ENCODE peak calls at places on chromosomes 16 and 17, in eight cellular contexts. S is RCC 7860; K is epithelial cell of esophagus; O is anterior cingulate cortex; F is HCEC 1CT; N is stimulated activated CD8-positive, alpha-beta memory T cell treated with anti-CD3 and anti-CD28 coated beads, Interleukin-4, amount 100 ng/mL, for 24 hours; A is amniotic stem cell; C is endothelial cell of umbilical vein. H is an unnamed sample.

GRCh38 chr16:15509051-15509592 is 74.7 kb downstream of the BMERB1 start:
- DNase-seq in S (peak; percentile 66), K (no peak), O (no peak), F (no peak), N (no peak), A (no peak), C (no peak), H (no peak)

GRCh38 chr17:57557793-57558681 is 187.1 kb downstream of the CCDC182 start:
- DNase-seq in S (peak; percentile 83), K (peak; percentile 82), O (no peak), F (peak; percentile 72), N (no peak), A (peak; percentile 18), C (no peak), H (peak; percentile 87)

GRCh38 chr17:57727776-57728175 is 17.3 kb downstream of the CCDC182 start:
- DNase-seq in S (no peak), K (no peak), O (no peak), F (no peak), N (no peak), A (no peak), C (no peak), H (no peak)

GRCh38 chr17:6713918-6714271 is 726 bp upstream of the SLC13A5 start:
- DNase-seq in S (no peak), K (no peak), O (no peak), F (no peak), N (no peak), A (no peak), C (no peak), H (no peak)

GRCh38 chr17:81520021-81520894 is 7.7 kb upstream of the ACTG1 start:
- DNase-seq in S (no peak), K (no peak), O (no peak), F (no peak), N (no peak), A (no peak), C (no peak), H (no peak)

GRCh38 chr16:53546988-53547391 is 44.0 kb upstream of the AKTIP start:
- DNase-seq in S (no peak), K (peak; percentile 45), O (no peak), F (no peak), N (no peak), A (no peak), C (peak; percentile 17), H (peak; percentile 13)

GRCh38 chr17:19015428-19015827 is 10.9 kb upstream of the FAM83G start:
- DNase-seq in S (no peak), K (no peak), O (no peak), F (no peak), N (no peak), A (no peak), C (no peak), H (no peak)

GRCh38 chr16:2529061-2529931 is 1.9 kb downstream of the CEMP1 start:
- DNase-seq in S (no peak), K (no peak), O (no peak), F (no peak), N (no peak), A (no peak), C (no peak), H (peak; percentile 31)

GRCh38 chr17:41340934-41341861 is 9.4 kb downstream of the KRT33A start:
- DNase-seq in S (no peak), K (no peak), O (no peak), F (no peak), N (no peak), A (no peak), C (no peak), H (no peak)

GRCh38 chr17:9668532-9668931 is 23.2 kb downstream of the USP43 start:
- DNase-seq in S (peak; percentile 88), K (peak; percentile 93), O (no peak), F (peak; percentile 57), N (no peak), A (no peak), C (no peak), H (peak; percentile 95)

GRCh38 chr17:2963332-2964027 is 99.9 kb downstream of the OR1D5 start:
- DNase-seq in S (no peak), K (no peak), O (no peak), F (no peak), N (no peak), A (no peak), C (no peak), H (no peak)

GRCh38 chr16:11273721-11274324 is 394 bp upstream of the PRM3 start:
- DNase-seq in S (no peak), K (no peak), O (no peak), F (no peak), N (no peak), A (no peak), C (no peak), H (no peak)

GRCh38 chr16:29962344-29962994 is 590 bp downstream of the TMEM219 start:
- DNase-seq in S (no peak), K (peak; percentile 10), O (no peak), F (peak; percentile 13), N (no peak), A (no peak), C (peak; percentile 59), H (peak; percentile 36)

GRCh38 chr17:73575470-73576235 is 68.6 kb downstream of the SDK2 start:
- DNase-seq in S (no peak), K (peak; percentile 8), O (no peak), F (no peak), N (no peak), A (no peak), C (no peak), H (no peak)

GRCh38 chr16:14369734-14370598 is 260.1 kb downstream of the PARN start:
- DNase-seq in S (no peak), K (peak; percentile 72), O (no peak), F (no peak), N (no peak), A (no peak), C (peak; percentile 8), H (no peak)

GRCh38 chr17:57619061-57619937 is 125.8 kb downstream of the CCDC182 start:
- DNase-seq in S (no peak), K (no peak), O (no peak), F (no peak), N (no peak), A (no peak), C (no peak), H (no peak)

GRCh38 chr17:55332296-55333041 is 67.7 kb downstream of the HLF start:
- DNase-seq in S (no peak), K (no peak), O (no peak), F (no peak), N (no peak), A (no peak), C (no peak), H (no peak)

GRCh38 chr17:82212331-82213250 is at the start of gene CCDC57:
- DNase-seq in S (peak; percentile 61), K (peak; percentile 74), O (peak; percentile 62), F (peak; percentile 79), N (peak; percentile 69), A (peak; percentile 36), C (peak; percentile 62), H (peak; percentile 86)

GRCh38 chr17:55830210-55830609 is 79.4 kb downstream of the PCTP start:
- DNase-seq in S (no peak), K (no peak), O (no peak), F (no peak), N (no peak), A (no peak), C (no peak), H (no peak)

GRCh38 chr16:55494994-55495421 is 13.9 kb upstream of the LPCAT2 start:
- DNase-seq in S (peak; percentile 64), K (peak; percentile 82), O (peak; percentile 69), F (peak; percentile 75), N (no peak), A (peak; percentile 69), C (peak; percentile 85), H (peak; percentile 55)

GRCh38 chr17:28204751-28205150 is 114.2 kb upstream of the TMEM97 start:
- DNase-seq in S (peak; percentile 80), K (peak; percentile 54), O (no peak), F (no peak), N (no peak), A (no peak), C (no peak), H (peak; percentile 95)

GRCh38 chr16:53549970-53550406 is 47.0 kb upstream of the AKTIP start:
- DNase-seq in S (peak; percentile 22), K (peak; percentile 75), O (peak; percentile 28), F (peak; percentile 58), N (peak; percentile 9), A (peak; percentile 45), C (peak; percentile 83), H (peak; percentile 62)

GRCh38 chr16:50548659-50549560 is 714 bp downstream of the NKD1 start:
- DNase-seq in S (no peak), K (peak; percentile 20), O (no peak), F (no peak), N (no peak), A (no peak), C (peak; percentile 10), H (no peak)

GRCh38 chr16:86343733-86344585 is 166.4 kb upstream of the FOXF1 start:
- DNase-seq in S (no peak), K (no peak), O (no peak), F (no peak), N (no peak), A (no peak), C (peak; percentile 84), H (peak; percentile 6)

GRCh38 chr16:3642397-3643094 is 11.9 kb upstream of the DNASE1 start:
- DNase-seq in S (no peak), K (peak; percentile 84), O (no peak), F (no peak), N (no peak), A (no peak), C (peak; percentile 29), H (peak; percentile 25)

GRCh38 chr16:66874079-66874775 is 6.1 kb upstream of the PDP2 start:
- DNase-seq in S (peak; percentile 16), K (no peak), O (no peak), F (peak; percentile 17), N (no peak), A (no peak), C (no peak), H (no peak)

GRCh38 chr16:9489823-9490467 is 398.5 kb downstream of the HAPSTR1 start:
- DNase-seq in S (no peak), K (no peak), O (peak; percentile 42), F (no peak), N (no peak), A (no peak), C (no peak), H (peak; percentile 6)

GRCh38 chr16:84532299-84532724 is 27.9 kb upstream of the MEAK7 start:
- DNase-seq in S (peak; percentile 99), K (peak; percentile 81), O (no peak), F (peak; percentile 98), N (no peak), A (peak; percentile 88), C (peak; percentile 93), H (peak; percentile 100)

GRCh38 chr16:7791191-7791590 is 458.5 kb downstream of the RBFOX1 start:
- DNase-seq in S (no peak), K (no peak), O (no peak), F (no peak), N (no peak), A (no peak), C (no peak), H (no peak)

GRCh38 chr17:67434061-67434525 is 57.0 kb downstream of the PITPNC1 start:
- DNase-seq in S (no peak), K (no peak), O (no peak), F (no peak), N (peak; percentile 23), A (no peak), C (no peak), H (no peak)

GRCh38 chr17:81926451-81927144 is 937 bp downstream of the MAFG start:
- DNase-seq in S (peak; percentile 85), K (peak; percentile 57), O (peak; percentile 52), F (peak; percentile 73), N (peak; percentile 47), A (peak; percentile 57), C (peak; percentile 74), H (peak; percentile 93)

GRCh38 chr17:56866076-56866475 is 32.1 kb downstream of the DGKE start:
- DNase-seq in S (no peak), K (no peak), O (no peak), F (no peak), N (no peak), A (no peak), C (no peak), H (no peak)

GRCh38 chr17:11495616-11496015 is 102.7 kb upstream of the DNAH9 start:
- DNase-seq in S (no peak), K (no peak), O (no peak), F (no peak), N (no peak), A (no peak), C (no peak), H (no peak)

GRCh38 chr17:142102-142661 is 4.8 kb downstream of the SCGB1C2 start:
- DNase-seq in S (peak; percentile 3), K (no peak), O (no peak), F (no peak), N (peak; percentile 25), A (no peak), C (peak; percentile 50), H (peak; percentile 30)

H was measured in kidney tubule cell.